ENCODE peak calls at places on chromosomes 1 and 21, in eight cellular contexts. J is CD4-positive, alpha-beta memory T cell; K is stimulated activated CD8-positive, alpha-beta memory T cell treated with anti-CD3 and anti-CD28 coated beads, Interleukin-2, amount 100 ng/mL, for 1 hour; C is lung microvascular endothelial cell; U is head of caudate nucleus; O is amniotic stem cell; P is sigmoid colon; L is fibroblast of lung. S is an unnamed sample.
A peak's percentile ranks its signal among the peaks of the same experiment; 100 is the strongest.

GRCh38 chr1:216425577-216425976 is 2.3 kb upstream of the USH2A start:
- DNase-seq in P (no peak), C (no peak), U (no peak), L (no peak), J (no peak), O (no peak), K (no peak), S (no peak)

GRCh38 chr1:149844096-149844495 is 55.3 kb upstream of the BOLA1 start:
- DNase-seq in P (no peak), K (no peak), L (peak; percentile 75), U (no peak), J (no peak), O (no peak), C (peak; percentile 26), S (no peak)

GRCh38 chr1:57874426-57874825 is 450.6 kb upstream of the DAB1 start:
- DNase-seq in P (no peak), U (no peak), J (no peak), O (no peak), L (peak; percentile 87), C (no peak), K (no peak), S (no peak)

GRCh38 chr1:173050865-173051264 is at the start of gene TNFSF18:
- DNase-seq in J (no peak), K (no peak), U (no peak), O (no peak), P (no peak), C (peak; percentile 87), L (peak; percentile 83), S (peak; percentile 44)

GRCh38 chr1:228918335-228918734 is 183.1 kb downstream of the RHOU start:
- DNase-seq in U (no peak), J (no peak), C (peak; percentile 17), P (no peak), K (no peak), O (no peak), L (no peak), S (no peak)

GRCh38 chr1:29123871-29124365 is at the start of gene TMEM200B:
- DNase-seq in L (no peak), U (no peak), C (no peak), O (no peak), K (no peak), J (no peak), P (no peak), S (no peak)

GRCh38 chr1:66526036-66526435 is 7.9 kb upstream of the SGIP1 start:
- DNase-seq in U (no peak), K (no peak), C (no peak), P (no peak), J (no peak), O (no peak), L (no peak), S (no peak)

GRCh38 chr21:41562101-41563000 is 54.4 kb upstream of the TMPRSS2 start:
- DNase-seq in U (no peak), C (no peak), P (no peak), L (no peak), O (no peak), J (no peak), K (no peak), S (no peak)

GRCh38 chr1:222124602-222125001 is 382.7 kb upstream of the DUSP10 start:
- DNase-seq in K (no peak), O (no peak), C (no peak), U (no peak), L (no peak), J (no peak), P (no peak), S (no peak)

GRCh38 chr1:220129479-220130210 is 35.7 kb downstream of the IARS2 start:
- DNase-seq in U (no peak), P (no peak), J (no peak), O (no peak), L (no peak), C (no peak), K (no peak), S (no peak)

GRCh38 chr1:26126321-26127084 is 14.9 kb downstream of the PDIK1L start:
- DNase-seq in C (no peak), K (peak; percentile 32), J (peak; percentile 86), U (no peak), O (no peak), L (peak; percentile 70), P (no peak), S (no peak)

GRCh38 chr1:54967372-54967771 is 13.1 kb upstream of the TMEM61 start:
- DNase-seq in L (no peak), C (no peak), U (no peak), P (no peak), J (no peak), O (no peak), K (no peak), S (no peak)

GRCh38 chr1:54105080-54105479 is 47.7 kb downstream of the CDCP2 start:
- DNase-seq in P (no peak), K (no peak), U (no peak), C (no peak), J (no peak), L (no peak), O (no peak), S (no peak)